ENCODE peak calls at places on chromosomes 12 and 14, in ten cellular contexts. V is LNCaP clone FGC, S is adrenal gland, C is GM13977, T is dorsolateral prefrontal cortex, U is lung, Z is AG09319, W is A549, P is B cell, D is ovary. G is an unnamed sample.

GRCh38 chr12:111715242-111715641 is 29.4 kb downstream of the ACAD10 start:
- DNase-seq in V (peak; percentile 25), P (no peak), Z (no peak), U (no peak), T (no peak), C (no peak), S (no peak), W (no peak), D (no peak), G (no peak)

GRCh38 chr12:122421263-122421814 is 1.1 kb downstream of the CLIP1 start:
- DNase-seq in C (no peak), S (peak; percentile 78), P (peak; percentile 42), W (peak; percentile 49), U (peak; percentile 52), T (peak; percentile 48), Z (peak; percentile 14), D (peak; percentile 44), V (peak; percentile 81), G (no peak)

GRCh38 chr14:55160989-55161388 is 30.4 kb downstream of the DLGAP5 start:
- DNase-seq in D (no peak), T (no peak), P (peak; percentile 15), S (no peak), V (peak; percentile 13), Z (no peak), W (peak; percentile 38), U (no peak), C (peak; percentile 40), G (no peak)

GRCh38 chr12:6774557-6775062 is 2.3 kb downstream of the LAG3 start:
- DNase-seq in Z (no peak), T (no peak), U (no peak), C (peak; percentile 17), V (no peak), W (no peak), S (no peak), D (no peak), P (no peak), G (no peak)

GRCh38 chr14:22422238-22422637 is 166.8 kb downstream of the DAD1 start:
- DNase-seq in Z (no peak), V (no peak), W (no peak), U (no peak), P (peak; percentile 20), C (no peak), D (no peak), T (no peak), S (no peak), G (no peak)

GRCh38 chr14:68135566-68135965 is 316.0 kb downstream of the RAD51B start:
- DNase-seq in D (no peak), V (no peak), U (no peak), S (no peak), W (no peak), P (no peak), T (no peak), C (no peak), Z (no peak), G (no peak)

GRCh38 chr14:105844047-105844630 is 317.8 kb downstream of the TMEM121 start:
- DNase-seq in S (no peak), Z (no peak), D (no peak), P (no peak), C (no peak), W (no peak), V (no peak), U (no peak), T (peak; percentile 21), G (no peak)

GRCh38 chr12:119780786-119781434 is 96.2 kb downstream of the CIT start:
- DNase-seq in T (no peak), P (no peak), W (peak; percentile 64), V (peak; percentile 14), D (no peak), S (peak; percentile 77), Z (no peak), C (no peak), U (peak; percentile 56), G (no peak)

GRCh38 chr14:63689132-63689531 is 38.7 kb downstream of the SGPP1 start:
- DNase-seq in W (no peak), U (no peak), S (no peak), P (no peak), D (no peak), Z (no peak), C (no peak), V (no peak), T (no peak), G (no peak)

GRCh38 chr14:22200977-22201605 is 387.9 kb downstream of the DAD1 start:
- DNase-seq in S (peak; percentile 2), Z (no peak), W (peak; percentile 16), V (peak; percentile 25), U (no peak), P (no peak), D (no peak), T (no peak), C (peak; percentile 18), G (no peak)

DNA sequence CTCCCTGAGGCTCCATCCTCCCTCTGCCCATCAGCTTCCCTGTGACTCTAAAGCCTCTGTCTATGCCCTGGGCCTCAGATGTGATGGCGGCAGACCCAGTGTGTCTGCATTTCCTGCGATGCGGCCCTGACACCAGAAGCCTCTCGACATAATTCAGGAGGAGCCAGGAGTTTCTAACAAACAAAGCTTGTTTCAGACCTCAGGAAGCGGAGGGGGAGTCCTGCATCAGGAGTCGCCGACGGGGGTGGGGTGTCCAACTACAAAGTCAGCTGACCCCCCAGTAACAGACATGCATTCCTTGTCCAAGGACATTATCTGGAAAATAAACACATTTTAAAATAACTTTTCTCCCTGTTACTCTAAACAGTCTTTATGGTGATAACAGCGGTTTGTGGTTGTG is 167.5 kb downstream of the DPF3 start:
- DNase-seq in D (peak; percentile 79), C (no peak), T (no peak), U (no peak), W (no peak), S (no peak), Z (no peak), P (no peak), V (no peak), G (no peak)
- TF ChIP-seq CTCF in D (no peak), C (no peak), T (no peak), U (no peak), W (no peak), S (no peak), Z (no peak), P (no peak), V (no peak), G (no peak)

GRCh38 chr14:54026671-54027070 is 70.0 kb upstream of the BMP4 start:
- DNase-seq in U (no peak), Z (no peak), C (no peak), D (no peak), T (no peak), P (no peak), S (no peak), W (no peak), V (no peak), G (no peak)
- TF ChIP-seq CTCF in U (no peak), Z (no peak), C (no peak), D (no peak), T (no peak), P (no peak), S (no peak), W (no peak), V (no peak), G (no peak)

GRCh38 chr14:100306506-100307214 is 416 bp upstream of the SLC25A29 start:
- DNase-seq in C (peak; percentile 98), S (peak; percentile 94), W (peak; percentile 87), U (peak; percentile 82), V (peak; percentile 23), Z (peak; percentile 37), T (peak; percentile 97), D (peak; percentile 90), P (peak; percentile 98), G (peak; percentile 81)

GRCh38 chr14:100308112-100308792 is 2.0 kb upstream of the SLC25A29 start:
- DNase-seq in W (peak; percentile 30), P (no peak), V (peak; percentile 17), C (no peak), T (no peak), D (no peak), Z (no peak), U (no peak), S (no peak), G (no peak)

GRCh38 chr14:100307215-100308111 is 1.2 kb upstream of the SLC25A29 start:
- DNase-seq in D (peak; percentile 60), U (no peak), T (peak; percentile 64), C (no peak), V (no peak), W (no peak), Z (no peak), S (peak; percentile 60), P (peak; percentile 62), G (no peak)

GRCh38 chr14:100306256-100306505 is at the start of gene SLC25A29:
- DNase-seq in C (no peak), W (no peak), Z (no peak), T (no peak), D (no peak), V (no peak), P (no peak), U (no peak), S (no peak), G (no peak)

DNA sequence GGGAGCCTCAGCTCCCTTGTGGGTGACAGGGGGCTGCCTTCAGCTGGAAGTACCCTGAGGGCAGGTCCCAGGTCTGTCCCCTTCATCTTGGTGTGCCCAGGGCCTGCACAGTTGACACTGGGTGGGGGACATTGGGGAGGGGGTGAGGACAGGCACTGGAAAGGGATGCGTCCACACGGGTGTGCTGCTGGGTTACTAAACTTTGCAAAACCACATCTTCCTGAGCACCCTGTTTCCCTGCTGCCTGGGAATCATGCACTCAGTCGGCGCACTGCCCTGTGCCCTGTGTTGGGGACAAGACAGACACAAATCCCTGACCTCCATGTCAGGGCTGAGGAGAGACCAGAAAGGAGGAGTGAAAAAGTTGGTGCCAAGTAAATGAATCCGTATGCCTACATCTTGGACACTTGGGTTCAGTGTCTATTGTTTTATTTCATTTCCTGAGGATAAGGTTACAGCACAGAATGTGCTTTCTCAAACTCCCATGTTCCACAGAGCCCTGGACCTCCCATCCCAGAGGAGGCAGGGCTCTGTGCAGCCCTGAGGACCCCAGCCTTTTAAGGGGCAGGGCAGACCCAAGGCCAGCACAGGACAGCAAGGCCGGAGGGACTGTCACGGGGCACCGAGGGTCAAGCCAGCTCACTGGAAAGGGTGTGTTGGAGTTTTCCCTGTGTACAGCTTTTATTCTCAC is 2.9 kb upstream of the SLC25A29 start:
- DNase-seq in Z (no peak), V (no peak), C (no peak), P (no peak), U (no peak), T (no peak), S (no peak), W (no peak), D (no peak), G (no peak)
- TF ChIP-seq CTCF in Z (no peak), V (no peak), C (no peak), P (no peak), U (no peak), T (no peak), S (no peak), W (no peak), D (no peak), G (no peak)

DNA sequence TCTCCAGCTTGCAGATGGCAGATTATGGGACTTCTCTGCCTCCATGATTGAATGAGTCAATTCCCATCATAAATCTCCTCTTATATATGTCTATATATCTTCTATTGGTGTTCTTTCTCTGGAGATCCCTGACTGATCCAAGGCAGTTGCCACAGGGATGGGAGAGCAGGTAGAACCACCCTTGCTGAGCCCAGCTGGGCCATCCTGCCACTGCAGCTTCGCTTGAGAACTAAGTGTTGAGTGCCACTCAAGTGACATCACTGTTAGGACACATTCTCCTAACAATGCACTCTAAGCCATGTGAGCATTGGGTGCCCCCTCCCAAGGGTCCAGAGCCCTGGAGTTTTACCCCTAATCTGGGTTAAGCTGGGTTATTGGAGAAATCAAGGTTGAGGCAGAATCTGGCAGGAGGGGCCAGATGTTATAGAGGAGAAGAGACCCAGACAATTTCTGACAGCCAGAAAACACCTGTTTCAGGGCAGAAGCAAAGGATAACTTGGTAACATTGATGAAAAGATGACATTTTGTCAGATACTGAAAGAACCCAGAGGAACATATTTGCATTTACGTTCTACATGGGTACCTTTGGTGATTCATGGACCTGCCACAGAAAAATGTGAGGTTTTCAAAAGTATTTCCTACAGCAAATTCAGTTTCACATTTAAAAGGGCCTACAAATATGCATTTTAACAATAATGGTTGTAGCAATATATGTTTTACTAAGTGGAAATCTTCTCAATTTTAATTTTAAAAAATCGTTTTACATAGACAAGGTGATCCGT is 57.2 kb upstream of the MAX start:
- DNase-seq in C (peak; percentile 76), U (no peak), D (no peak), W (no peak), P (peak; percentile 38), Z (no peak), T (no peak), V (no peak), S (no peak), G (no peak)
- TF ChIP-seq CTCF in C (no peak), U (no peak), D (no peak), W (no peak), P (no peak), Z (no peak), T (no peak), V (no peak), S (no peak), G (no peak)

G was measured in natural killer cell.